ENCODE peak calls at places on chromosomes 1 and 21, in five cellular contexts. B is mucosa of gallbladder; W is amygdala; D is C1 segment of cervical spinal cord; O is stimulated activated CD4-positive, alpha-beta T cell treated with anti-CD3 and anti-CD28 coated beads, TNF-alpha, amount 100 ng/mL, for 48 hours. E is an unnamed sample.

GRCh38 chr21:38938343-38938742 is 132.6 kb downstream of the ETS2 start:
- DNase-seq in B (no peak), W (no peak), D (no peak), O (no peak), E (no peak)

GRCh38 chr1:204079608-204079999 is 6.7 kb downstream of the SOX13 start:
- DNase-seq in B (no peak), W (no peak), D (no peak), O (no peak), E (no peak)

GRCh38 chr1:46302091-46303037 is 1.1 kb downstream of the LRRC41 start:
- DNase-seq in B (peak), W (no peak), D (peak), O (no peak), E (peak)

GRCh38 chr1:225651872-225652725 is 824 bp downstream of the ENAH start:
- DNase-seq in B (peak), W (no peak), D (peak), O (no peak), E (no peak)

GRCh38 chr21:16976132-16976666 is 536.6 kb upstream of the CXADR start:
- DNase-seq in B (no peak), W (no peak), D (no peak), O (no peak), E (no peak)

GRCh38 chr1:185017338-185017737 is 28.0 kb upstream of the RNF2 start:
- DNase-seq in B (no peak), W (no peak), D (no peak), O (no peak), E (no peak)

GRCh38 chr1:50959303-50959912 is 659 bp downstream of the FAF1 start:
- DNase-seq in B (peak), W (no peak), D (no peak), O (no peak), E (no peak)

GRCh38 chr1:9478021-9478420 is 61.2 kb upstream of the SLC25A33 start:
- DNase-seq in B (no peak), W (no peak), D (no peak), O (no peak), E (no peak)

GRCh38 chr1:3518256-3518655 is 63.8 kb downstream of the ARHGEF16 start:
- DNase-seq in B (no peak), W (no peak), D (no peak), O (no peak), E (no peak)

GRCh38 chr1:67468066-67468718 is 38.0 kb upstream of the SERBP1 start:
- DNase-seq in B (no peak), W (no peak), D (no peak), O (no peak), E (no peak)

GRCh38 chr21:26079376-26079775 is 91.2 kb downstream of the APP start:
- DNase-seq in B (no peak), W (no peak), D (no peak), O (no peak), E (no peak)

GRCh38 chr1:244161111-244161510 is 110.0 kb downstream of the ZBTB18 start:
- DNase-seq in B (no peak), W (no peak), D (no peak), O (no peak), E (no peak)

GRCh38 chr1:77407738-77408375 is 126.0 kb downstream of the AK5 start:
- DNase-seq in B (no peak), W (no peak), D (no peak), O (no peak), E (no peak)

GRCh38 chr1:220528049-220528678 is at the start of gene MARK1:
- DNase-seq in B (peak), W (no peak), D (peak), O (no peak), E (peak)

GRCh38 chr1:42340093-42340492 is 5.1 kb upstream of the FOXJ3 start:
- DNase-seq in B (peak), W (no peak), D (no peak), O (no peak), E (no peak)

GRCh38 chr1:162756523-162756922 is 34.0 kb upstream of the HSD17B7 start:
- DNase-seq in B (no peak), W (no peak), D (no peak), O (no peak), E (no peak)

GRCh38 chr1:59638172-59638800 is 176.5 kb upstream of the HOOK1 start:
- DNase-seq in B (no peak), W (no peak), D (no peak), O (no peak), E (no peak)

GRCh38 chr1:233859446-233859845 is 45.0 kb upstream of the SLC35F3 start:
- DNase-seq in B (no peak), W (no peak), D (no peak), O (no peak), E (no peak)

GRCh38 chr21:35428489-35428888 is 379.4 kb upstream of the RUNX1 start:
- DNase-seq in B (peak), W (no peak), D (no peak), O (no peak), E (no peak)

GRCh38 chr1:50084389-50084788 is 24.3 kb upstream of the ELAVL4 start:
- DNase-seq in B (no peak), W (no peak), D (no peak), O (no peak), E (no peak)

GRCh38 chr1:95197616-95198252 is 36.3 kb upstream of the RWDD3 start:
- DNase-seq in B (no peak), W (no peak), D (no peak), O (no peak), E (no peak)

GRCh38 chr1:229227298-229227919 is 43.5 kb upstream of the RAB4A start:
- DNase-seq in B (peak), W (peak), D (peak), O (peak), E (peak)

GRCh38 chr1:19648239-19648638 is 4.1 kb downstream of the NBL1 start:
- DNase-seq in B (no peak), W (no peak), D (no peak), O (no peak), E (no peak)

GRCh38 chr21:42313501-42313969 is 1.7 kb downstream of the TFF3 start:
- DNase-seq in B (peak), W (no peak), D (no peak), O (no peak), E (no peak)

GRCh38 chr1:12595839-12596821 is 21.9 kb downstream of the DHRS3 start:
- DNase-seq in B (peak), W (no peak), D (peak), O (no peak), E (no peak)

GRCh38 chr1:151963288-151963687 is 30.4 kb downstream of the S100A10 start:
- DNase-seq in B (no peak), W (no peak), D (no peak), O (no peak), E (no peak)